ENCODE peak calls at places on chromosomes 2 and 18, in six cellular contexts. One of them, this sample, is unnamed.

GRCh38 chr2:42886921-42887320 is 94.5 kb upstream of the HAAO start:
- DNase-seq in stomach: no peak
- DNase-seq in colonic mucosa: no peak
- DNase-seq in vagina: no peak
- DNase-seq in upper lobe of left lung: no peak
- DNase-seq in fibroblast of lung: peak; percentile 71
- DNase-seq in this sample: no peak

GRCh38 chr18:55878224-55878623 is 290.2 kb upstream of the TCF4 start:
- DNase-seq in stomach: no peak
- DNase-seq in colonic mucosa: no peak
- DNase-seq in vagina: no peak
- DNase-seq in upper lobe of left lung: no peak
- DNase-seq in fibroblast of lung: peak; percentile 75
- DNase-seq in this sample: no peak

GRCh38 chr18:21599585-21600525 is 649 bp downstream of the ESCO1 start:
- DNase-seq in stomach: peak; percentile 78
- DNase-seq in colonic mucosa: peak; percentile 62
- DNase-seq in vagina: peak; percentile 88
- DNase-seq in upper lobe of left lung: peak; percentile 93
- DNase-seq in fibroblast of lung: peak; percentile 3
- DNase-seq in this sample: peak; percentile 90

GRCh38 chr2:133431289-133431688 is 137.0 kb downstream of the NCKAP5 start:
- DNase-seq in stomach: no peak
- DNase-seq in colonic mucosa: no peak
- DNase-seq in vagina: no peak
- DNase-seq in upper lobe of left lung: no peak
- DNase-seq in fibroblast of lung: peak; percentile 74
- DNase-seq in this sample: no peak

GRCh38 chr2:26002617-26003310 is 20.5 kb upstream of the KIF3C start:
- DNase-seq in stomach: peak; percentile 44
- DNase-seq in colonic mucosa: no peak
- DNase-seq in vagina: no peak
- DNase-seq in upper lobe of left lung: no peak
- DNase-seq in fibroblast of lung: no peak
- DNase-seq in this sample: no peak

GRCh38 chr2:226638576-226638975 is 161.0 kb downstream of the IRS1 start:
- DNase-seq in stomach: no peak
- DNase-seq in colonic mucosa: no peak
- DNase-seq in vagina: no peak
- DNase-seq in upper lobe of left lung: no peak
- DNase-seq in fibroblast of lung: peak; percentile 38
- DNase-seq in this sample: no peak

GRCh38 chr2:79512442-79513401 is at the start of gene CTNNA2:
- DNase-seq in stomach: peak; percentile 50
- DNase-seq in colonic mucosa: peak; percentile 33
- DNase-seq in vagina: no peak
- DNase-seq in upper lobe of left lung: peak; percentile 91
- DNase-seq in fibroblast of lung: peak; percentile 26
- DNase-seq in this sample: peak; percentile 69

GRCh38 chr2:40363631-40364030 is 88.3 kb downstream of the SLC8A1 start:
- DNase-seq in stomach: no peak
- DNase-seq in colonic mucosa: no peak
- DNase-seq in vagina: no peak
- DNase-seq in upper lobe of left lung: no peak
- DNase-seq in fibroblast of lung: peak; percentile 82
- DNase-seq in this sample: no peak

GRCh38 chr2:67290451-67290991 is 106.6 kb upstream of the ETAA1 start:
- DNase-seq in stomach: no peak
- DNase-seq in colonic mucosa: no peak
- DNase-seq in vagina: no peak
- DNase-seq in upper lobe of left lung: no peak
- DNase-seq in fibroblast of lung: peak; percentile 92
- DNase-seq in this sample: no peak

GRCh38 chr2:58620896-58621295 is 379.8 kb upstream of the FANCL start:
- DNase-seq in stomach: no peak
- DNase-seq in colonic mucosa: no peak
- DNase-seq in vagina: no peak
- DNase-seq in upper lobe of left lung: no peak
- DNase-seq in fibroblast of lung: peak; percentile 62
- DNase-seq in this sample: no peak

GRCh38 chr2:231942180-231942579 is 16.0 kb upstream of the NPPC start:
- DNase-seq in stomach: no peak
- DNase-seq in colonic mucosa: no peak
- DNase-seq in vagina: no peak
- DNase-seq in upper lobe of left lung: no peak
- DNase-seq in fibroblast of lung: no peak
- DNase-seq in this sample: no peak

GRCh38 chr2:85430780-85431601 is 12.5 kb downstream of the SH2D6 start:
- DNase-seq in stomach: no peak
- DNase-seq in colonic mucosa: no peak
- DNase-seq in vagina: no peak
- DNase-seq in upper lobe of left lung: no peak
- DNase-seq in fibroblast of lung: no peak
- DNase-seq in this sample: no peak

GRCh38 chr2:32064021-32064678 is 794 bp downstream of the SPAST start:
- DNase-seq in stomach: no peak
- DNase-seq in colonic mucosa: peak; percentile 35
- DNase-seq in vagina: no peak
- DNase-seq in upper lobe of left lung: no peak
- DNase-seq in fibroblast of lung: no peak
- DNase-seq in this sample: no peak

GRCh38 chr2:190178066-190178722 is 115.7 kb upstream of the MSTN start:
- DNase-seq in stomach: no peak
- DNase-seq in colonic mucosa: no peak
- DNase-seq in vagina: no peak
- DNase-seq in upper lobe of left lung: peak; percentile 32
- DNase-seq in fibroblast of lung: no peak
- DNase-seq in this sample: no peak

GRCh38 chr18:65735166-65735565 is 15.6 kb upstream of the CDH7 start:
- DNase-seq in stomach: no peak
- DNase-seq in colonic mucosa: no peak
- DNase-seq in vagina: no peak
- DNase-seq in upper lobe of left lung: no peak
- DNase-seq in fibroblast of lung: no peak
- DNase-seq in this sample: no peak

GRCh38 chr2:26671691-26672090 is 20.8 kb upstream of the KCNK3 start:
- DNase-seq in stomach: no peak
- DNase-seq in colonic mucosa: no peak
- DNase-seq in vagina: no peak
- DNase-seq in upper lobe of left lung: no peak
- DNase-seq in fibroblast of lung: no peak
- DNase-seq in this sample: peak; percentile 29

GRCh38 chr2:19362094-19362649 is 3.7 kb upstream of the OSR1 start:
- DNase-seq in stomach: no peak
- DNase-seq in colonic mucosa: no peak
- DNase-seq in vagina: no peak
- DNase-seq in upper lobe of left lung: no peak
- DNase-seq in fibroblast of lung: peak; percentile 35
- DNase-seq in this sample: no peak

GRCh38 chr2:31475692-31476091 is 61.1 kb upstream of the XDH start:
- DNase-seq in stomach: no peak
- DNase-seq in colonic mucosa: no peak
- DNase-seq in vagina: no peak
- DNase-seq in upper lobe of left lung: no peak
- DNase-seq in fibroblast of lung: peak; percentile 61
- DNase-seq in this sample: no peak

GRCh38 chr18:10744653-10745052 is 218.8 kb downstream of the NAPG start:
- DNase-seq in stomach: no peak
- DNase-seq in colonic mucosa: no peak
- DNase-seq in vagina: no peak
- DNase-seq in upper lobe of left lung: no peak
- DNase-seq in fibroblast of lung: no peak
- DNase-seq in this sample: no peak

GRCh38 chr18:58911241-58911640 is 46.6 kb downstream of the ZNF532 start:
- DNase-seq in stomach: no peak
- DNase-seq in colonic mucosa: no peak
- DNase-seq in vagina: no peak
- DNase-seq in upper lobe of left lung: no peak
- DNase-seq in fibroblast of lung: no peak
- DNase-seq in this sample: no peak

GRCh38 chr2:70248145-70248809 is at the start of gene TIA1:
- DNase-seq in stomach: peak; percentile 100
- DNase-seq in colonic mucosa: peak; percentile 99
- DNase-seq in vagina: peak; percentile 98
- DNase-seq in upper lobe of left lung: peak; percentile 95
- DNase-seq in fibroblast of lung: peak; percentile 94
- DNase-seq in this sample: peak; percentile 99

GRCh38 chr2:23940262-23940975 is at the start of gene UBXN2A:
- DNase-seq in stomach: peak; percentile 82
- DNase-seq in colonic mucosa: peak; percentile 74
- DNase-seq in vagina: no peak
- DNase-seq in upper lobe of left lung: peak; percentile 97
- DNase-seq in fibroblast of lung: peak; percentile 79
- DNase-seq in this sample: peak; percentile 90

GRCh38 chr2:128536925-128537620 is 218.4 kb upstream of the HS6ST1 start:
- DNase-seq in stomach: peak; percentile 22
- DNase-seq in colonic mucosa: no peak
- DNase-seq in vagina: no peak
- DNase-seq in upper lobe of left lung: no peak
- DNase-seq in fibroblast of lung: peak; percentile 98
- DNase-seq in this sample: no peak

GRCh38 chr2:156430978-156431358 is 5.2 kb upstream of the GPD2 start:
- DNase-seq in stomach: no peak
- DNase-seq in colonic mucosa: no peak
- DNase-seq in vagina: no peak
- DNase-seq in upper lobe of left lung: no peak
- DNase-seq in fibroblast of lung: peak; percentile 73
- DNase-seq in this sample: no peak

DNA sequence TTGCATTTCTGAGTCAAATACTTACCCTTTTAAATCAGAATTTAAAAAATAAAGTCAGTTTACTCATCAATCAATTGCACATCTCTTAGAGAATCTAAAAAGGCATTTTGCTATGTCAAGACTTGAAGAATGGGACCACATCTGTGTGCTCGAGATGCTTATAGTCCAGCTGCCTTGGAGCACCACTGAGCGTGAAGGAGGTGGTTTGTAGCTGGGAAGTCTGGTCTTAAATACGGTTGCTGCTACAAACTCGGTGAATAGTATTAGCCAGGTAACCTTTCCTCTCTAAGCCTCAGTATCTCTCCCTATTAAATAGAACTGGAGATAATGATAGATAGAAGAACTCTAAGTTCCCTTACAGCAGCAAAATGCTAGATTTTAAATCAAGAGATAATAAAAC is 289.7 kb downstream of the TRIB2 start:
- DNase-seq in stomach: no peak
- DNase-seq in colonic mucosa: no peak
- DNase-seq in vagina: no peak
- DNase-seq in upper lobe of left lung: no peak
- DNase-seq in fibroblast of lung: no peak
- DNase-seq in this sample: no peak
- H3K4me1 ChIP-seq in stomach: no peaks in the 10 kb centered on the region
- H3K4me1 ChIP-seq in colonic mucosa: no peaks in the 10 kb centered on the region
- H3K4me1 ChIP-seq in vagina: peaks cover 13% of the 10 kb centered on the region
- H3K4me1 ChIP-seq in upper lobe of left lung: peaks cover 6% of the 10 kb centered on the region
- H3K4me1 ChIP-seq in fibroblast of lung: no peaks in the 10 kb centered on the region
- H3K4me1 ChIP-seq in this sample: peaks cover 19% of the 10 kb centered on the region

GRCh38 chr2:216596986-216597509 is 36.2 kb upstream of the IGFBP2 start:
- DNase-seq in stomach: no peak
- DNase-seq in colonic mucosa: no peak
- DNase-seq in vagina: no peak
- DNase-seq in upper lobe of left lung: no peak
- DNase-seq in fibroblast of lung: peak; percentile 48
- DNase-seq in this sample: no peak

GRCh38 chr2:216596234-216596985 is 36.8 kb upstream of the IGFBP2 start:
- DNase-seq in stomach: no peak
- DNase-seq in colonic mucosa: no peak
- DNase-seq in vagina: no peak
- DNase-seq in upper lobe of left lung: no peak
- DNase-seq in fibroblast of lung: peak; percentile 55
- DNase-seq in this sample: no peak

GRCh38 chr2:216591480-216591879 is 41.7 kb upstream of the IGFBP2 start:
- DNase-seq in stomach: no peak
- DNase-seq in colonic mucosa: no peak
- DNase-seq in vagina: no peak
- DNase-seq in upper lobe of left lung: no peak
- DNase-seq in fibroblast of lung: no peak
- DNase-seq in this sample: no peak

GRCh38 chr2:216590780-216591179 is 42.4 kb upstream of the IGFBP2 start:
- DNase-seq in stomach: no peak
- DNase-seq in colonic mucosa: peak; percentile 21
- DNase-seq in vagina: peak; percentile 92
- DNase-seq in upper lobe of left lung: no peak
- DNase-seq in fibroblast of lung: no peak
- DNase-seq in this sample: no peak

GRCh38 chr2:216594081-216594480 is 39.1 kb upstream of the IGFBP2 start:
- DNase-seq in stomach: no peak
- DNase-seq in colonic mucosa: no peak
- DNase-seq in vagina: no peak
- DNase-seq in upper lobe of left lung: no peak
- DNase-seq in fibroblast of lung: no peak
- DNase-seq in this sample: no peak
- H3K27ac ChIP-seq in stomach: no peak overlapping the region
- H3K27ac ChIP-seq in colonic mucosa: no peak overlapping the region
- H3K27ac ChIP-seq in vagina: no peak overlapping the region
- H3K27ac ChIP-seq in upper lobe of left lung: no peak overlapping the region
- H3K27ac ChIP-seq in fibroblast of lung: no peak overlapping the region
- H3K27ac ChIP-seq in this sample: no peak overlapping the region

GRCh38 chr2:216635171-216635570 is 2.0 kb downstream of the IGFBP2 start:
- DNase-seq in stomach: no peak
- DNase-seq in colonic mucosa: no peak
- DNase-seq in vagina: no peak
- DNase-seq in upper lobe of left lung: no peak
- DNase-seq in fibroblast of lung: no peak
- DNase-seq in this sample: no peak
- TF ChIP-seq CTCF in stomach: no peak
- TF ChIP-seq CTCF in colonic mucosa: no peak
- TF ChIP-seq CTCF in vagina: no peak
- TF ChIP-seq CTCF in upper lobe of left lung: no peak
- TF ChIP-seq CTCF in fibroblast of lung: no peak
- TF ChIP-seq CTCF in this sample: no peak

DNA sequence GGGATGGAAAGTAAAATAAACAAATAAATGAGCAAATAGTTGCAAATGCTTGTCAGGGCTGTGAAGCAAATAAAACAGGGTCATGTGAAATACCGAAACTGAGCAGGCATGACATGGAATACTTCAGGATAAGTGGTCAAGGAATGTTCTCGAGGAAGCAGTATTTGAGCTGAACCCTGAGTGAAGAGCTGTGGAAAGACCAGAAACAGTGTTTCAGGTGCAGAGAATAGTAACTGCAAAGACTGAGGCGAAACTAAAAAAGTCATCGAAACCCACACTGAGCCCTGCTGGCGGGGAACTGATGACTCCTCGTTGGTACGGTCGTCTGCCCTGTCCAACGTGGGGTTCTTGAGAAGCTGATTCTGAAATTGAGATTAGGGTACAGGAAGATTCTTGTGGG is 27.2 kb upstream of the MYCN start:
- DNase-seq in stomach: no peak
- DNase-seq in colonic mucosa: no peak
- DNase-seq in vagina: no peak
- DNase-seq in upper lobe of left lung: no peak
- DNase-seq in fibroblast of lung: no peak
- DNase-seq in this sample: no peak
- H3K4me1 ChIP-seq in stomach: no peaks in the 10 kb centered on the region
- H3K4me1 ChIP-seq in colonic mucosa: no peaks in the 10 kb centered on the region
- H3K4me1 ChIP-seq in vagina: peaks cover 8% of the 10 kb centered on the region
- H3K4me1 ChIP-seq in upper lobe of left lung: peaks cover 7% of the 10 kb centered on the region
- H3K4me1 ChIP-seq in fibroblast of lung: no peaks in the 10 kb centered on the region
- H3K4me1 ChIP-seq in this sample: peaks cover 8% of the 10 kb centered on the region